ENCODE peak calls at places on chromosomes 16 and 17, in eight cellular contexts. K is renal cortical epithelial cell; G is naive thymus-derived CD8-positive, alpha-beta T cell; D is BJ; X is stimulated activated CD4-positive, alpha-beta T cell treated with anti-CD3 and anti-CD28 coated beads, Interleukin-2, amount 100 ng/mL, for 48 hours; C is natural killer cell; U is T-helper 9 cell; M is PC-9. H is an unnamed sample.

GRCh38 chr17:75087182-75087557 is 584 bp upstream of the SLC16A5 start:
- DNase-seq in G (no peak), U (no peak), M (no peak), C (no peak), D (no peak), K (no peak), X (no peak), H (no peak)

GRCh38 chr16:57178793-57179212 is 7.0 kb downstream of the PSME3IP1 start:
- DNase-seq in X (no peak), G (no peak), C (no peak), M (no peak), D (no peak), K (peak), U (no peak), H (no peak)

GRCh38 chr17:36641877-36642845 is 40.8 kb downstream of the MRM1 start:
- DNase-seq in G (no peak), X (peak), M (no peak), D (no peak), K (no peak), C (no peak), U (no peak), H (no peak)

GRCh38 chr16:24508614-24509013 is 30.8 kb upstream of the RBBP6 start:
- DNase-seq in D (no peak), K (peak), U (no peak), M (no peak), C (no peak), G (no peak), X (no peak), H (peak)

GRCh38 chr17:71163121-71163812 is 957.6 kb upstream of the SOX9 start:
- DNase-seq in U (no peak), C (no peak), X (no peak), D (no peak), M (peak), K (peak), G (no peak), H (peak)

GRCh38 chr16:7921360-7921759 is 588.7 kb downstream of the RBFOX1 start:
- DNase-seq in K (no peak), U (no peak), G (no peak), C (no peak), M (no peak), D (no peak), X (no peak), H (no peak)

GRCh38 chr17:41912925-41913324 is 5.8 kb downstream of the ACLY start:
- DNase-seq in D (no peak), G (no peak), K (no peak), X (no peak), U (no peak), C (no peak), M (no peak), H (no peak)

GRCh38 chr17:82932146-82933005 is 92.6 kb upstream of the ZNF750 start:
- DNase-seq in U (no peak), G (no peak), X (no peak), C (no peak), K (no peak), D (no peak), M (no peak), H (peak)

GRCh38 chr16:81779540-81780320 is 639 bp downstream of the PLCG2 start:
- DNase-seq in G (no peak), U (no peak), X (peak), K (no peak), D (no peak), C (peak), M (peak), H (no peak)

GRCh38 chr17:44400226-44400847 is 10.9 kb upstream of the ITGA2B start:
- DNase-seq in D (no peak), C (no peak), M (no peak), X (no peak), U (no peak), G (no peak), K (peak), H (no peak)

GRCh38 chr16:57166951-57167350 is 18.9 kb downstream of the PSME3IP1 start:
- DNase-seq in G (no peak), M (no peak), X (no peak), D (no peak), K (peak), U (no peak), C (no peak), H (peak)

GRCh38 chr17:39543176-39543575 is 64.5 kb downstream of the NEUROD2 start:
- DNase-seq in M (no peak), X (no peak), U (no peak), D (no peak), G (no peak), K (no peak), C (no peak), H (no peak)

GRCh38 chr17:2395258-2396170 is 5.3 kb downstream of the MNT start:
- DNase-seq in U (no peak), M (no peak), X (no peak), K (peak), C (no peak), G (no peak), D (no peak), H (no peak)

GRCh38 chr17:63552211-63552610 is 1.9 kb downstream of the DCAF7 start:
- DNase-seq in C (no peak), D (no peak), X (no peak), G (no peak), U (no peak), K (no peak), M (no peak), H (no peak)

GRCh38 chr17:68782829-68783228 is 172.4 kb downstream of the ABCA8 start:
- DNase-seq in C (no peak), U (no peak), K (no peak), G (no peak), D (peak), M (no peak), X (no peak), H (no peak)

GRCh38 chr17:10197721-10198508 is 491 bp downstream of the GAS7 start:
- DNase-seq in G (peak), D (no peak), X (no peak), C (no peak), M (no peak), K (no peak), U (no peak), H (no peak)

GRCh38 chr17:10699861-10700260 is 2.5 kb downstream of the ADPRM start:
- DNase-seq in M (no peak), K (peak), G (no peak), U (no peak), X (no peak), C (no peak), D (no peak), H (peak)

GRCh38 chr17:75875182-75875939 is 3.0 kb downstream of the TRIM47 start:
- DNase-seq in K (no peak), D (no peak), C (no peak), M (no peak), X (no peak), U (no peak), G (no peak), H (no peak)